ENCODE peak calls at places on chromosomes 6 and 20, in four cellular contexts. K, F, A and N are unnamed samples.

GRCh38 chr6:28898710-28898965 is 25.1 kb downstream of the TRIM27 start:
- DNase-seq in K (no peak), F (no peak), A (no peak), N (no peak)

GRCh38 chr6:73262701-73263569 is at the start of gene KHDC1:
- DNase-seq in F (peak), A (no peak), K (no peak), N (peak)

GRCh38 chr6:84263557-84263956 is 36.1 kb upstream of the CEP162 start:
- DNase-seq in K (no peak), F (no peak), A (peak), N (no peak)

GRCh38 chr20:24768226-24768625 is 180.8 kb upstream of the CST7 start:
- DNase-seq in A (no peak), F (no peak), K (no peak), N (no peak)

GRCh38 chr6:158654498-158654897 is 4.6 kb downstream of the SYTL3 start:
- DNase-seq in K (no peak), F (no peak), A (peak), N (no peak)

GRCh38 chr6:73585566-73586415 is 65.0 kb upstream of the EEF1A1 start:
- DNase-seq in F (peak), K (peak), A (peak), N (no peak)

GRCh38 chr6:32945106-32945761 is 4.4 kb upstream of the HLA-DMB start:
- DNase-seq in A (no peak), F (no peak), K (peak), N (no peak)

GRCh38 chr6:72969666-72970065 is 255.6 kb downstream of the KHDC1L start:
- DNase-seq in A (no peak), K (no peak), F (no peak), N (no peak)

GRCh38 chr6:138109042-138109997 is 2.1 kb upstream of the PERP start:
- DNase-seq in A (peak), K (peak), F (peak), N (no peak)

GRCh38 chr20:41141153-41141815 is 3.9 kb downstream of the PLCG1 start:
- DNase-seq in K (no peak), F (peak), A (peak), N (no peak)

GRCh38 chr20:11448554-11448953 is 469.1 kb upstream of the BTBD3 start:
- DNase-seq in F (no peak), K (no peak), A (no peak), N (no peak)

GRCh38 chr20:51487076-51487475 is 55.4 kb downstream of the NFATC2 start:
- DNase-seq in F (no peak), K (no peak), A (no peak), N (no peak)

GRCh38 chr6:137681445-137682009 is 185.5 kb upstream of the TNFAIP3 start:
- DNase-seq in K (no peak), A (no peak), F (no peak), N (no peak)

GRCh38 chr6:5315883-5316282 is 54.6 kb downstream of the FARS2 start:
- DNase-seq in A (no peak), K (no peak), F (no peak), N (no peak)

GRCh38 chr6:134482585-134483346 is 164.9 kb upstream of the SGK1 start:
- DNase-seq in K (no peak), A (no peak), F (no peak), N (no peak)

GRCh38 chr20:34515484-34516037 is 661 bp upstream of the DYNLRB1 start:
- DNase-seq in K (peak), F (peak), A (peak), N (peak)
- TF ChIP-seq POLR2A in K (peak), F (no peak), A (no peak), N (peak)

GRCh38 chr20:45919951-45920794 is 8.2 kb upstream of the PLTP start:
- DNase-seq in F (no peak), K (no peak), A (no peak), N (no peak)

GRCh38 chr20:45918779-45919535 is 7.0 kb upstream of the PLTP start:
- DNase-seq in K (no peak), F (no peak), A (no peak), N (no peak)

GRCh38 chr20:45918182-45918737 is 6.3 kb upstream of the PLTP start:
- DNase-seq in F (no peak), K (no peak), A (no peak), N (no peak)

GRCh38 chr20:45920795-45921617 is 9.1 kb upstream of the PLTP start:
- DNase-seq in K (no peak), F (no peak), A (no peak), N (no peak)

DNA sequence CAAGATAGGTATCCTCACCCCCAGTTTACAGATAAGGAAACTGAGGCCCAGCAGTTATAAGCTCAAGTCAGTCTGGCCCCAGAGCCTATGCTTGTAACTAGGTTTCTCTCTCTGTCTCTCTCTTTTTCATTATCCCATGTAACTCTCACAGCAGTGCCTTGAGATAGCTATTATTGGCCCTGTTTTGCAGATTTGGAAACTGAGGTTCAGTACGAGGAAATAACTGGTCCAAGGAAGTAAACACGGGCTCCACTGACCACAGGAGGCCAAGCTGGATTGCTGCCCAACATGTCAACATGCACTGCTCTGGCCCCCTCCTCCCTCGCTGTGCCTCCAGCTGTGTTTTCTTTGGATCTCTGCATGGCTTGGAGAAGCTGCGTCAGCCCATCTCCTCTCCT is 7.6 kb upstream of the PLTP start:
- DNase-seq in A (no peak), F (no peak), K (no peak), N (no peak)
- TF ChIP-seq TAF1 in A (peak), F (no peak), K (no peak), N (no peak)

GRCh38 chr6:7058250-7058923 is 49.4 kb upstream of the RREB1 start:
- DNase-seq in F (peak), K (no peak), A (peak), N (no peak)
- TF ChIP-seq POLR2A in F (peak), K (no peak), A (no peak), N (no peak)

DNA sequence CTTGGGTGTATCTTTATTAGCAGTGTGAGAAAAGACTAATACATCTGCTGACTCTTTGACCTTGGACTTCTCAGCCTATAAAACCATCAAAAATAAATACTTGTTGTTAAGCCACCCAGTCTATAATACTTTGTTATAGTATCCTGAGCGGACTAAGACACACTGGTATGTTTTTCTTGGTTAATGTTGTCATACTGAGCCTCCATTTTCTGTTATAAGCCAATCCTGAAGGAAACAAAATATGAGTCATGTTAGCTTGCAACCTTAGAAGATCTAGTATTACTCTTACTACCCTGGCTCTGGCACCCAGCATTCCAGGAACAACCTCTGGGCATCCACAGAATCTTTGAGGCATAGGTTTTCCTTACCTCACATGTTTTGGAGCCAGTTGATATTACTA is 307.2 kb downstream of the FRK start:
- DNase-seq in K (no peak), A (no peak), F (no peak), N (no peak)
- TF ChIP-seq TAF1 in K (no peak), A (no peak), F (no peak), N (no peak)

DNA sequence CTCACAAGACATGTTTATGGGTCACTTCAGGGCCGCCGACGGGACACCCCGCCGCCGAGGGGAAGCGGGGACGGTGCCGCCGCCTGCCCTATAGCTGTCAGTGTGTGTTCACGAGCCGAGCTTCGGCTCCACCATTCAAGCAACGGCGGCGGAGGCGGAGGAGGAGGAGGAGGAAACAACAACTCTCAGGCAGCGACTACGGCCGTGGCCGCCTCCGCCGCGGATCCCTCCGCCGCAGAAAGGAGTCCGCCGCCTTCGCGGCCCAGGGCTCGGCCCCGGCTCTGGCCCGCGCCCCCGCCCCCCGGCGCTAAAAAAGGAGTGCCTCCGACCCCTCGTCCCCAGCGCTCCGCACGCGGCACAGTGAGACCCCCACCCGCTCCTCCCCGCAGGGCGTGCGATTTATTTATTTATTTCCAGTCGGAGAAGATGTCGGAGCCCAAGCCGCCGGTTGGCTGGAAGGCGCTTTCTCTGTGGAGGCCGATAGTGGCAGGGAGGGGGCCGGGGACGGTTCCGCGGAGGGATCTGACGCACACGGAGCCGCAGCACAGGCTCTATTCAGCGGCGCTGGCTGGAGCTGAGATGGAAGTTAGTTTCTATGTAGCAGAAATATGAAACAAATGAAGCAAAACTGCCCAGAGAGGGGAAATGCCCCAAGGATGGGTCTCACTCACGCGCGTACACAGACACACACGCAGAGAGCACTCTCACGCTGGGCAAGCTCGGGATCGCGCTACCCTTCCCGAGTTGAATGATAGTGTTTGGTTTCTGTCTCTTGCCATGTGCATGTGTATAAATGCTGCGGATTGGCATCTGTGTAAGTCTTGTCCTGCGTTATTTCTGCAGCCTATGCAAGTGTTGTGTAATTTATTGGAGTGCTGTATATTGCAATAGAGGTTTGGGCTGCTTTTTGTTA is at the start of gene PHIP:
- DNase-seq in A (peak), F (peak), K (peak), N (peak)
- TF ChIP-seq POLR2A in A (peak), F (peak), K (peak), N (peak)

GRCh38 chr6:167479967-167480653 is 155.2 kb downstream of the TTLL2 start:
- DNase-seq in F (no peak), K (no peak), A (no peak), N (no peak)
- TF ChIP-seq TAF1 in F (no peak), K (no peak), A (no peak), N (no peak)

GRCh38 chr20:62240015-62240685 is 1.8 kb downstream of the OSBPL2 start:
- DNase-seq in A (no peak), F (no peak), K (no peak), N (no peak)

GRCh38 chr20:62243106-62243505 is 4.8 kb downstream of the OSBPL2 start:
- DNase-seq in F (no peak), K (no peak), A (no peak), N (no peak)

GRCh38 chr20:62239278-62239879 is 1.1 kb downstream of the OSBPL2 start:
- DNase-seq in A (no peak), F (no peak), K (no peak), N (no peak)

GRCh38 chr20:62242196-62242595 is 3.9 kb downstream of the OSBPL2 start:
- DNase-seq in F (no peak), A (no peak), K (no peak), N (no peak)

DNA sequence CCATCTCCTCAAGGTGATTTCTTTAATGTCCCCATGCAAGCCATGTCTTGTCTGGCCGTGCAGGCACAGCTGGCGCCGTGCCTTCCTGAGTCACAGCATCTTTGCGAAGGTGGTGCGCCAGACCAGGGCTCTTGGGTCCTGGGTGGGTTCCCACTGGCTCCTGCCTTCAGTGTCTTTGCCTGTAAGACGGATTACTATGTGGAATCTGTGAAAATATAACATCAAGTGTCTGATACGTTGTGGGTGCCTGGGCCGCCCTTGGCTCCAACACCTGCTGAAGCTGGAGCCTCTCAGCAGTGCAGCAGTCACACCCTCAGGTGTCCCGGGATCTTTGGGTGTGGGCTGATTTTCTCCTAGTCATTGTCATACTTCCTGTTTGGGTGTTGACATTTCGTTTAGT is 3.2 kb downstream of the OSBPL2 start:
- DNase-seq in K (no peak), F (no peak), A (no peak), N (no peak)
- TF ChIP-seq POLR2A in K (no peak), F (no peak), A (no peak), N (no peak)

DNA sequence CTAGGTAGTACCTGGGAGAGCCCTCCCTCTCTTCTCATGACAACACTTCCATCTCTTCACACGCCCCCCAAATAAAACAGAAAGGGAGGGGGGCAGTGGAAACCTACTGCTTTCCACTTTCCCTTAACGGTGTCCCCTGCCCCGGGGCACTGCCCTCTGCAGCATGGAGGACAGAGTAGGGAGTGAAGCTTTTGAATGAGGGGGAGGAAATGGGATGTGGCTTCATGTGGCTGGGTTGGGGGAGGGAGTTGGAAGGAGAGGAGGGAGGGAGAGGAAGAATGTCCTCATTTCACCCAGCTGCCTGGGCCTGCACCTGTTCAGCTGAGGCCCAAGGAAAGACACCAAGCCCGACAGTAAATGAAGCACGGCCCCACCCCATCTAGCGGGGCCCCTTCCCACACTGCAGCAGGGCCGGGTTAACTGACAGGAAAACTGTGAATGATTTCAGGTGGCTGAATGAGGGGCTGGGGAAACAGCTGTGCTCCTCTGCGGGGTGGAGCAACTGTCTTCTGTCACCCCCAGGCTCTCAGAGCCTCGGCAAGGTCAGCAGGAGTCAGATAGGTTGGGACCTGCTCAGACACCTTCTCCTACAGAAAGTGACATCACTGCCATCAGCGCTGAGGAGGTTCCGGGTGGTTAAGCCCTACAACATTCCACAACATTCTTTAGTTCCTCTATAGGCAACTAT is 40.0 kb upstream of the TAF8 start:
- DNase-seq in F (peak), A (no peak), K (no peak), N (peak)
- TF ChIP-seq TAF1 in F (no peak), A (no peak), K (no peak), N (no peak)

GRCh38 chr20:407953-408842 is at the start of gene RBCK1:
- DNase-seq in K (no peak), F (peak), A (peak), N (peak)
- TF ChIP-seq POLR2A in K (peak), F (peak), A (peak), N (peak)